ENCODE peak calls at places on chromosomes 13 and 19, in nine cellular contexts. T is PC-3, C is tibial artery, E is T-helper 2 cell, A is upper lobe of left lung, Y is AG08396, K is Panc1, O is fibroblast of the conjunctiva, I is non-pigmented ciliary epithelial cell. G is an unnamed sample.
A peak's percentile ranks its signal among the peaks of the same experiment; 100 is the strongest.

GRCh38 chr19:44598880-44599279 is 14.5 kb upstream of the IGSF23 start:
- DNase-seq in T (no peak), C (no peak), E (no peak), A (no peak), Y (no peak), K (no peak), O (no peak), I (no peak), G (no peak)

GRCh38 chr13:102798653-102799543 is at the start of the genes BIVM and POGLUT2:
- DNase-seq in T (peak; percentile 92), C (peak; percentile 94), E (peak; percentile 69), A (peak; percentile 91), Y (peak; percentile 98), K (peak; percentile 52), O (peak; percentile 88), I (peak; percentile 78), G (peak; percentile 98)

GRCh38 chr13:111367340-111367739 is 46.9 kb downstream of the TEX29 start:
- DNase-seq in T (no peak), C (no peak), E (no peak), A (no peak), Y (no peak), K (no peak), O (no peak), I (no peak), G (no peak)

GRCh38 chr13:106234656-106235055 is 300.8 kb downstream of the EFNB2 start:
- DNase-seq in T (no peak), C (no peak), E (no peak), A (no peak), Y (no peak), K (no peak), O (no peak), I (no peak), G (no peak)

GRCh38 chr13:26727633-26728032 is 33.0 kb downstream of the GPR12 start:
- DNase-seq in T (peak; percentile 56), C (no peak), E (no peak), A (no peak), Y (no peak), K (no peak), O (no peak), I (no peak), G (no peak)

GRCh38 chr19:20858861-20859260 is 64.2 kb upstream of the ZNF85 start:
- DNase-seq in T (no peak), C (no peak), E (no peak), A (no peak), Y (no peak), K (no peak), O (no peak), I (no peak), G (peak; percentile 58)

GRCh38 chr13:105442941-105443340 is 1092.5 kb downstream of the EFNB2 start:
- DNase-seq in T (peak; percentile 95), C (no peak), E (no peak), A (no peak), Y (peak; percentile 46), K (peak; percentile 0), O (peak; percentile 98), I (peak; percentile 99), G (no peak)

GRCh38 chr19:46787331-46788100 is 878 bp downstream of the SLC1A5 start:
- DNase-seq in T (peak; percentile 28), C (peak; percentile 85), E (no peak), A (peak; percentile 77), Y (peak; percentile 63), K (no peak), O (peak; percentile 66), I (no peak), G (peak; percentile 65)

GRCh38 chr13:60463787-60464186 is 66.8 kb downstream of the TDRD3 start:
- DNase-seq in T (peak; percentile 7), C (no peak), E (no peak), A (no peak), Y (no peak), K (no peak), O (no peak), I (no peak), G (no peak)

G was measured in GM23338.